ENCODE peak calls at places on chromosomes 13 and 19, in four cellular contexts. S is heart left ventricle, F is suprapubic skin, X is testis. U is an unnamed sample.

GRCh38 chr19:52237771-52238400 is 31.5 kb upstream of the ZNF766 start:
- DNase-seq in S (peak; percentile 61), F (no peak), X (peak; percentile 68), U (no peak)

GRCh38 chr13:19362946-19363510 is 181.4 kb upstream of the TUBA3C start:
- DNase-seq in X (no peak), F (no peak), S (no peak), U (no peak)

GRCh38 chr13:33213024-33213795 is 72.3 kb downstream of the STARD13 start:
- DNase-seq in F (no peak), X (no peak), S (no peak), U (peak; percentile 67)

GRCh38 chr19:10881403-10882107 is 10.2 kb downstream of the CARM1 start:
- DNase-seq in X (no peak), S (no peak), F (no peak), U (no peak)

GRCh38 chr13:67792151-67792665 is 562.1 kb upstream of the PCDH9 start:
- DNase-seq in S (no peak), F (no peak), X (no peak), U (no peak)

GRCh38 chr13:86933676-86934075 is 737.5 kb upstream of the SLITRK5 start:
- DNase-seq in X (no peak), S (no peak), F (no peak), U (no peak)

GRCh38 chr13:100987993-100988392 is 313.4 kb upstream of the TMTC4 start:
- DNase-seq in S (no peak), F (no peak), X (no peak), U (no peak)

GRCh38 chr19:18875726-18876125 is 20.2 kb downstream of the CERS1 start:
- DNase-seq in S (no peak), F (no peak), X (no peak), U (no peak)

GRCh38 chr13:100825551-100825950 is 151.0 kb upstream of the TMTC4 start:
- DNase-seq in X (no peak), F (no peak), S (no peak), U (no peak)

GRCh38 chr19:38977445-38978314 is 2.1 kb upstream of the FBXO17 start:
- DNase-seq in F (no peak), X (no peak), S (no peak), U (no peak)

GRCh38 chr13:30577381-30577780 is 40.3 kb upstream of the USPL1 start:
- DNase-seq in S (no peak), F (no peak), X (no peak), U (no peak)

GRCh38 chr13:32737111-32737571 is 150.9 kb downstream of the PDS5B start:
- DNase-seq in S (no peak), X (no peak), F (no peak), U (no peak)

GRCh38 chr13:21039097-21039800 is 22.1 kb downstream of the LATS2 start:
- DNase-seq in F (no peak), X (no peak), S (no peak), U (no peak)
- TF ChIP-seq POLR2A in F (no peak), X (no peak), S (no peak), U (no peak)

GRCh38 chr19:45250832-45251451 is at the start of gene MARK4:
- DNase-seq in S (peak; percentile 62), X (peak; percentile 57), F (peak; percentile 75), U (no peak)

GRCh38 chr19:45255611-45256157 is 4.6 kb downstream of the MARK4 start:
- DNase-seq in S (no peak), X (peak; percentile 86), F (no peak), U (no peak)

GRCh38 chr19:45254044-45254531 is 3.0 kb downstream of the MARK4 start:
- DNase-seq in F (no peak), S (no peak), X (no peak), U (no peak)

GRCh38 chr19:45251452-45252354 is 632 bp downstream of the MARK4 start:
- DNase-seq in X (no peak), F (peak; percentile 73), S (no peak), U (no peak)

GRCh38 chr19:45253396-45254027 is 2.4 kb downstream of the MARK4 start:
- DNase-seq in S (no peak), X (no peak), F (no peak), U (no peak)
- H3K4me3 ChIP-seq in S (no peak overlapping the region), X (no peak overlapping the region), F (no peak overlapping the region), U (no peak overlapping the region)

GRCh38 chr13:111181977-111182376 is 66.9 kb downstream of the ARHGEF7 start:
- DNase-seq in F (no peak), X (no peak), S (no peak), U (peak; percentile 52)

GRCh38 chr13:111183087-111183645 is 68.1 kb downstream of the ARHGEF7 start:
- DNase-seq in S (no peak), X (no peak), F (no peak), U (no peak)

GRCh38 chr13:111186305-111186930 is 71.3 kb downstream of the ARHGEF7 start:
- DNase-seq in F (no peak), S (no peak), X (no peak), U (no peak)

GRCh38 chr13:111183959-111184684 is 69.0 kb downstream of the ARHGEF7 start:
- DNase-seq in S (no peak), F (no peak), X (no peak), U (no peak)

GRCh38 chr13:111184685-111185401 is 69.7 kb downstream of the ARHGEF7 start:
- DNase-seq in X (no peak), F (no peak), S (peak; percentile 76), U (no peak)
- TF ChIP-seq POLR2A in X (no peak), F (no peak), S (no peak), U (no peak)

GRCh38 chr19:35311901-35312665 is 16.9 kb upstream of the CD22 start:
- DNase-seq in S (no peak), F (no peak), X (no peak), U (no peak)

GRCh38 chr19:35310331-35310730 is 18.4 kb downstream of the MAG start:
- DNase-seq in F (peak; percentile 35), S (no peak), X (no peak), U (no peak)

GRCh38 chr19:35309481-35310279 is 17.7 kb downstream of the MAG start:
- DNase-seq in S (no peak), X (peak; percentile 90), F (peak; percentile 44), U (no peak)

GRCh38 chr19:35313614-35314013 is 15.4 kb upstream of the CD22 start:
- DNase-seq in X (peak; percentile 43), S (no peak), F (no peak), U (no peak)

GRCh38 chr19:35310811-35311465 is 18.0 kb upstream of the CD22 start:
- DNase-seq in X (no peak), S (no peak), F (no peak), U (no peak)
- H3K4me3 ChIP-seq in X (no peak overlapping the region), S (no peak overlapping the region), F (no peak overlapping the region), U (no peak overlapping the region)

DNA sequence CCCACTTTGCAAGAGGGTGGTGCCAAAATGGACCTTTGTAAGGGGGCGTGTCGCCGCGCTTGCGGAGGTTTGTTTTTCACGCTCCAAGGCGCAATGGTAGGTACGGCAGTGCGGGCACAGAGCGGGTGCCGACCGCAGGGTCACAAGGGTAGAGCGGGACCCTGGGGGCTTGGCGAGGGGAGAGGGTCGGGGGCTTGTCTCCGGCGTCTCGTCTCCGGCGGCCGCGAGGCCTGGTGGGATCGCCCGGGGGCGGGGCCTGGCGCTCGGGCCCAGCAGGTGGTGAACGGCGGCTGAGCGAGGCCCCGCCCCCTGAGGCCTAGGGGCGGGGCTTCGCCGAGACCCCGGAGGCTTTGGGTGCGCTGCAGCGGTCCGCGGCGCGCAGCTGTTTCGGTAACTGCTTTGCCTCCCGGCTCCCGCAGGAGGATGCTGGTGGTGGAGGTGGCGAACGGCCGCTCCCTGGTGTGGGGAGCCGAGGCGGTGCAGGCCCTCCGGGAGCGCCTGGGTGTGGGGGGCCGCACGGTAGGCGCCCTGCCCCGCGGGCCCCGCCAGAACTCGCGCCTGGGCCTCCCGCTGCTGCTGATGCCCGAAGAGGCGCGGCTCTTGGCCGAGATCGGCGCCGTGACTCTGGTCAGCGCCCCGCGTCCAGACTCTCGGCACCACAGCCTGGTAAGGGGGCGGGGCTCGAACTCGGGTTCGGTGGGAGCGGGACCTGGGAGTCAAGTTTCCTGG is at the start of gene TSEN34:
- DNase-seq in S (peak; percentile 93), F (no peak), X (peak; percentile 93), U (peak; percentile 47)
- TF ChIP-seq POLR2A in S (no peak), F (no peak), X (no peak), U (no peak)

DNA sequence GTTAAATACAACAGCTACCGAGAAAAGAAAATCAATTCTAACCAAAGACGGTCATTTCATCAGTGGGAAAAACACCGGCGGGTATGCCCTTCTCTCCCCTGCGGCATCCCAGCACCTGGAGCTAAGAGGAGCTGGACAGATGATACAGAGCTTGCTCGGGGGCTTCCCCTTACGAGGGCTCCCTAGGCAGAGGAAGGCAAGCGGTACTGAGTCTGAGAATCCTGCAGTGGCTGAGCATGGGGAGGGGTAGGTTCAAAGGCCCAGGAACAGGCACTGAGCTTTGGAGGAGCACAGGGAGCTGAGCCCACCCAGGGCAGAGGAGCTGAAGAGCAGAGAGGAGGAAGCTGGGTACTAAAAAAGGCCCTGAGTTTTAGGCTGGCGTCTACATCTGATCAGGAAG is 12.7 kb downstream of the STK24 start:
- DNase-seq in F (no peak), X (no peak), S (no peak), U (peak; percentile 66)
- H3K4me3 ChIP-seq in F (no peak overlapping the region), X (no peak overlapping the region), S (no peak overlapping the region), U (no peak overlapping the region)

GRCh38 chr19:12789098-12789903 is 2.0 kb upstream of the JUNB start:
- DNase-seq in F (peak; percentile 79), S (no peak), X (no peak), U (no peak)

GRCh38 chr19:12791345-12792047 is at the start of gene JUNB:
- DNase-seq in S (peak; percentile 99), F (peak; percentile 98), X (peak; percentile 96), U (peak; percentile 100)

GRCh38 chr19:12788682-12789097 is 2.6 kb upstream of the JUNB start:
- DNase-seq in X (peak; percentile 88), F (peak; percentile 90), S (peak; percentile 95), U (peak; percentile 94)

GRCh38 chr19:12790628-12791344 is 500 bp upstream of the JUNB start:
- DNase-seq in S (no peak), F (peak; percentile 70), X (no peak), U (peak; percentile 38)

DNA sequence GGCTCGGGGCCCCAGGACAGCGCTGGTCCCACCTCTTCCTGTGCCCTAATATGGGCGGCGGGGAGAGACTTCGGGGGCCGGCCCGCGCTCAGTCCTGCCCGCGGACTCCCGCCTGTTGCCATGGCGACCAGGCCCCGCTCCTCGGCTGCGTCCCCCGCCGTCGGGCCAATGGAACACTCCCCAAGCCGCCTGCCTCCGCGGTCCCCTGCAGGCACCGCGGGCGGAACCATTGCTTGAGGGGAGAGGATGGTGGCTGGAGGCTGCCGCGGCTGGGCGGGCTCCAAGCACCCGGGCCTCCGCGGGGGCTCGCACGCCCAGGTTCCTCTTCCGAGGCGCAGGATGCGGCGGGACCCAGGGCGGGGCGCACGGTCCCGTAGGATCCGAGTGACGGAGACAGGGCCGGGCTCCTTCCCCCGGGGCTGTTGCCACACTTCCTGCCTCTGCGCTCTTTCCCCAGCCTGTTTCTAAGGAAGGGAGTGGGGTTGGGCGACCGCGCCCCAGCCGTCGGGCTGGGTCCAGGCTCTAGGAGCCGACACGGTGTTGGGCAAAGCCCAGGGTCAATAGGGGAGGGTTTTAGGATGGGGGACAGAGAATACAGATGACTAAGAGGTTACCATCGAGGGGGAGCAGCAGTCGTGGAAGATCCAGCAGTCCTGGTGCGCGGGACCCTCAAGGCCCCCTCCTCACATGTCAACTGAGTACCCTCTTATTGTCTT is 1.2 kb upstream of the JUNB start:
- DNase-seq in X (peak; percentile 97), S (peak; percentile 98), F (peak; percentile 97), U (peak; percentile 99)
- TF ChIP-seq POLR2A in X (peak; percentile 36), S (no peak), F (no peak), U (no peak)